ENCODE peak calls at places on chromosomes 16 and 17, in four cellular contexts. B is psoas muscle, R is fibroblast of lung, T is neural progenitor cell. Z is an unnamed sample.

GRCh38 chr17:51366866-51367265 is 106.5 kb downstream of the UTP18 start:
- DNase-seq in B (no peak), R (no peak), T (no peak), Z (no peak)

GRCh38 chr16:68264128-68265077 is at the start of gene SLC7A6:
- DNase-seq in B (peak), R (peak), T (peak), Z (peak)

GRCh38 chr16:10868562-10869469 is 8.2 kb upstream of the CIITA start:
- DNase-seq in B (no peak), R (no peak), T (no peak), Z (peak)

GRCh38 chr16:56835330-56835729 is 29.7 kb upstream of the SLC12A3 start:
- DNase-seq in B (no peak), R (no peak), T (no peak), Z (no peak)

GRCh38 chr16:68995011-68995504 is 110.4 kb upstream of the HAS3 start:
- DNase-seq in B (no peak), R (peak), T (peak), Z (no peak)

GRCh38 chr17:46191332-46192210 is 1.7 kb downstream of the KANSL1 start:
- DNase-seq in B (no peak), R (peak), T (peak), Z (peak)

GRCh38 chr17:7084058-7084457 is 4.0 kb upstream of the CLEC10A start:
- DNase-seq in B (no peak), R (peak), T (no peak), Z (peak)

GRCh38 chr17:9273334-9274118 is 252.2 kb downstream of the NTN1 start:
- DNase-seq in B (peak), R (peak), T (no peak), Z (peak)

GRCh38 chr17:45322168-45322567 is 5.3 kb upstream of the MAP3K14 start:
- DNase-seq in B (no peak), R (no peak), T (no peak), Z (no peak)

GRCh38 chr17:57671546-57672204 is 73.4 kb downstream of the CCDC182 start:
- DNase-seq in B (peak), R (peak), T (peak), Z (peak)

GRCh38 chr16:76800196-76800595 is 390.8 kb upstream of the MON1B start:
- DNase-seq in B (no peak), R (no peak), T (no peak), Z (no peak)

GRCh38 chr16:67257486-67258159 is 8.8 kb downstream of the SLC9A5 start:
- DNase-seq in B (peak), R (no peak), T (no peak), Z (no peak)

GRCh38 chr16:88264641-88265285 is 118.0 kb upstream of the ZNF469 start:
- DNase-seq in B (peak), R (peak), T (peak), Z (peak)

GRCh38 chr16:62853887-62854286 is 817.6 kb upstream of the CDH8 start:
- DNase-seq in B (no peak), R (no peak), T (no peak), Z (no peak)